ENCODE peak calls at places on chromosomes 16 and 17, in five cellular contexts. K is NCI-H1436, P is myocyte, N is heart right ventricle, V is progenitor cell of endocrine pancreas. S is an unnamed sample.

GRCh38 chr16:74871608-74872007 is 97.0 kb upstream of the FA2H start:
- DNase-seq in P (no peak), K (no peak), V (no peak), N (no peak), S (no peak)

GRCh38 chr16:46801428-46802049 is 29.4 kb downstream of the C16orf87 start:
- DNase-seq in N (no peak), K (no peak), P (peak; percentile 40), V (no peak), S (no peak)

GRCh38 chr16:67013823-67014640 is 14.9 kb upstream of the CBFB start:
- DNase-seq in P (peak; percentile 70), V (peak; percentile 60), K (peak; percentile 73), N (peak; percentile 84), S (no peak)

GRCh38 chr16:87326151-87326571 is 9.0 kb upstream of the C16orf95 start:
- DNase-seq in N (no peak), P (peak; percentile 39), K (no peak), V (no peak), S (no peak)

GRCh38 chr17:64354396-64354795 is 36.3 kb downstream of the PECAM1 start:
- DNase-seq in V (no peak), P (no peak), K (no peak), N (no peak), S (no peak)

GRCh38 chr17:18039535-18040286 is 503 bp downstream of the GID4 start:
- DNase-seq in V (peak; percentile 39), K (peak; percentile 33), N (no peak), P (peak; percentile 33), S (no peak)

GRCh38 chr17:62611308-62611707 is 16.2 kb upstream of the MRC2 start:
- DNase-seq in K (no peak), V (no peak), P (no peak), N (no peak), S (no peak)

GRCh38 chr17:58525239-58525638 is 10.8 kb upstream of the MTMR4 start:
- DNase-seq in P (peak; percentile 51), N (peak; percentile 74), K (no peak), V (no peak), S (no peak)

GRCh38 chr16:3248596-3248995 is 7.8 kb downstream of the MEFV start:
- DNase-seq in K (no peak), P (no peak), N (no peak), V (no peak), S (no peak)

GRCh38 chr17:44108440-44109311 is 14.8 kb downstream of the HDAC5 start:
- DNase-seq in V (no peak), N (peak; percentile 91), P (peak; percentile 93), K (no peak), S (peak; percentile 87)

GRCh38 chr16:11914759-11915643 is 755 bp downstream of the GSPT1 start:
- DNase-seq in N (peak; percentile 28), P (peak; percentile 50), V (no peak), K (no peak), S (no peak)

GRCh38 chr17:76938009-76938408 is 69.8 kb downstream of the MGAT5B start:
- DNase-seq in P (no peak), N (no peak), V (no peak), K (no peak), S (no peak)

GRCh38 chr16:72198021-72198420 is 26.1 kb upstream of the PMFBP1 start:
- DNase-seq in K (peak; percentile 71), V (no peak), P (peak; percentile 54), N (peak; percentile 38), S (peak; percentile 71)

GRCh38 chr17:50634123-50634914 is at the start of gene ABCC3:
- DNase-seq in N (no peak), P (peak; percentile 31), K (no peak), V (no peak), S (no peak)

GRCh38 chr17:2179615-2180295 is 123.8 kb downstream of the SMG6 start:
- DNase-seq in P (peak; percentile 97), N (peak; percentile 97), K (no peak), V (no peak), S (peak; percentile 99)

GRCh38 chr17:66842959-66843358 is 8.0 kb downstream of the CACNG5 start:
- DNase-seq in K (no peak), N (no peak), V (no peak), P (no peak), S (no peak)

GRCh38 chr16:51919736-51920135 is 627.2 kb downstream of the TOX3 start:
- DNase-seq in K (no peak), P (no peak), N (no peak), V (no peak), S (no peak)

GRCh38 chr17:42783062-42783777 is 2.8 kb downstream of the WNK4 start:
- DNase-seq in N (no peak), P (no peak), V (no peak), K (no peak), S (no peak)

GRCh38 chr17:51948128-51948527 is 210.4 kb downstream of the CA10 start:
- DNase-seq in K (no peak), N (no peak), V (no peak), P (peak; percentile 15), S (no peak)

GRCh38 chr17:49548051-49548505 is 27.6 kb upstream of the NXPH3 start:
- DNase-seq in K (no peak), V (no peak), N (no peak), P (no peak), S (no peak)

GRCh38 chr16:11967195-11967911 is 2.3 kb downstream of the TNFRSF17 start:
- DNase-seq in K (no peak), N (no peak), P (no peak), V (no peak), S (no peak)

GRCh38 chr16:88900653-88901052 is 34.2 kb upstream of the PABPN1L start:
- DNase-seq in P (no peak), V (no peak), K (no peak), N (no peak), S (no peak)

GRCh38 chr17:31068291-31068690 is 26.5 kb upstream of the NF1 start:
- DNase-seq in K (no peak), P (peak; percentile 42), V (peak; percentile 17), N (peak; percentile 14), S (no peak)

GRCh38 chr16:50086176-50086575 is 20.4 kb downstream of the HEATR3 start:
- DNase-seq in V (no peak), N (no peak), K (no peak), P (no peak), S (no peak)

GRCh38 chr17:751269-752001 is 629 bp downstream of the GEMIN4 start:
- DNase-seq in K (peak; percentile 23), P (peak; percentile 47), V (no peak), N (peak; percentile 17), S (no peak)

GRCh38 chr17:40528692-40529417 is 27.4 kb upstream of the TNS4 start:
- DNase-seq in K (no peak), P (no peak), V (no peak), N (no peak), S (no peak)

GRCh38 chr17:44968225-44969143 is at the start of gene C1QL1:
- DNase-seq in V (peak; percentile 90), K (peak; percentile 94), N (peak; percentile 91), P (peak; percentile 93), S (no peak)

GRCh38 chr16:86821933-86822332 is 243.6 kb downstream of the FOXL1 start:
- DNase-seq in K (no peak), V (no peak), N (no peak), P (peak; percentile 86), S (no peak)